ENCODE peak calls at places on chromosomes 16 and 17, in nine cellular contexts. One of them, this sample, is unnamed.

GRCh38 chr17:57243171-57243622 is 13.1 kb upstream of the MSI2 start:
- DNase-seq in NCI-H1436: peak; percentile 71
- DNase-seq in CD8-positive, alpha-beta T cell: peak; percentile 84
- DNase-seq in HAP-1: peak; percentile 64
- DNase-seq in prostate gland: peak; percentile 61
- DNase-seq in sciatic nerve: peak; percentile 77
- DNase-seq in NCI-H774: peak; percentile 43
- DNase-seq in heart left ventricle: peak; percentile 38
- DNase-seq in cardiac fibroblast: peak; percentile 75
- DNase-seq in this sample: peak; percentile 37

GRCh38 chr17:57570740-57571344 is 174.3 kb downstream of the CCDC182 start:
- DNase-seq in NCI-H1436: peak; percentile 44
- DNase-seq in CD8-positive, alpha-beta T cell: no peak
- DNase-seq in HAP-1: no peak
- DNase-seq in prostate gland: peak; percentile 19
- DNase-seq in sciatic nerve: no peak
- DNase-seq in NCI-H774: peak; percentile 33
- DNase-seq in heart left ventricle: no peak
- DNase-seq in cardiac fibroblast: no peak
- DNase-seq in this sample: no peak

GRCh38 chr17:73365934-73366623 is 54.3 kb upstream of the CDC42EP4 start:
- DNase-seq in NCI-H1436: no peak
- DNase-seq in CD8-positive, alpha-beta T cell: no peak
- DNase-seq in HAP-1: no peak
- DNase-seq in prostate gland: no peak
- DNase-seq in sciatic nerve: no peak
- DNase-seq in NCI-H774: no peak
- DNase-seq in heart left ventricle: peak; percentile 74
- DNase-seq in cardiac fibroblast: peak; percentile 51
- DNase-seq in this sample: no peak

GRCh38 chr17:72413077-72414031 is 292.5 kb downstream of the SOX9 start:
- DNase-seq in NCI-H1436: no peak
- DNase-seq in CD8-positive, alpha-beta T cell: no peak
- DNase-seq in HAP-1: no peak
- DNase-seq in prostate gland: no peak
- DNase-seq in sciatic nerve: no peak
- DNase-seq in NCI-H774: no peak
- DNase-seq in heart left ventricle: no peak
- DNase-seq in cardiac fibroblast: no peak
- DNase-seq in this sample: no peak

GRCh38 chr17:3977387-3977786 is 13.2 kb upstream of the ATP2A3 start:
- DNase-seq in NCI-H1436: no peak
- DNase-seq in CD8-positive, alpha-beta T cell: no peak
- DNase-seq in HAP-1: no peak
- DNase-seq in prostate gland: no peak
- DNase-seq in sciatic nerve: no peak
- DNase-seq in NCI-H774: no peak
- DNase-seq in heart left ventricle: no peak
- DNase-seq in cardiac fibroblast: no peak
- DNase-seq in this sample: no peak

GRCh38 chr17:76246080-76247066 is 6.1 kb upstream of the RNF157 start:
- DNase-seq in NCI-H1436: no peak
- DNase-seq in CD8-positive, alpha-beta T cell: peak; percentile 38
- DNase-seq in HAP-1: no peak
- DNase-seq in prostate gland: no peak
- DNase-seq in sciatic nerve: no peak
- DNase-seq in NCI-H774: no peak
- DNase-seq in heart left ventricle: no peak
- DNase-seq in cardiac fibroblast: no peak
- DNase-seq in this sample: no peak

GRCh38 chr17:36590082-36590481 is 1.6 kb upstream of the DHRS11 start:
- DNase-seq in NCI-H1436: no peak
- DNase-seq in CD8-positive, alpha-beta T cell: no peak
- DNase-seq in HAP-1: no peak
- DNase-seq in prostate gland: no peak
- DNase-seq in sciatic nerve: no peak
- DNase-seq in NCI-H774: no peak
- DNase-seq in heart left ventricle: no peak
- DNase-seq in cardiac fibroblast: no peak
- DNase-seq in this sample: no peak

GRCh38 chr16:57067347-57067746 is 25.0 kb upstream of the CPNE2 start:
- DNase-seq in NCI-H1436: no peak
- DNase-seq in CD8-positive, alpha-beta T cell: no peak
- DNase-seq in HAP-1: no peak
- DNase-seq in prostate gland: no peak
- DNase-seq in sciatic nerve: no peak
- DNase-seq in NCI-H774: no peak
- DNase-seq in heart left ventricle: no peak
- DNase-seq in cardiac fibroblast: no peak
- DNase-seq in this sample: no peak

GRCh38 chr16:88799569-88800276 is 3.9 kb upstream of the CDT1 start:
- DNase-seq in NCI-H1436: no peak
- DNase-seq in CD8-positive, alpha-beta T cell: peak; percentile 34
- DNase-seq in HAP-1: no peak
- DNase-seq in prostate gland: no peak
- DNase-seq in sciatic nerve: no peak
- DNase-seq in NCI-H774: no peak
- DNase-seq in heart left ventricle: no peak
- DNase-seq in cardiac fibroblast: no peak
- DNase-seq in this sample: no peak

GRCh38 chr17:59329558-59330313 is 1.7 kb upstream of the YPEL2 start:
- DNase-seq in NCI-H1436: peak; percentile 77
- DNase-seq in CD8-positive, alpha-beta T cell: peak; percentile 50
- DNase-seq in HAP-1: peak; percentile 90
- DNase-seq in prostate gland: peak; percentile 40
- DNase-seq in sciatic nerve: peak; percentile 74
- DNase-seq in NCI-H774: peak; percentile 61
- DNase-seq in heart left ventricle: peak; percentile 68
- DNase-seq in cardiac fibroblast: peak; percentile 90
- DNase-seq in this sample: no peak

GRCh38 chr17:9322298-9322697 is 253.3 kb downstream of the STX8 start:
- DNase-seq in NCI-H1436: no peak
- DNase-seq in CD8-positive, alpha-beta T cell: no peak
- DNase-seq in HAP-1: no peak
- DNase-seq in prostate gland: no peak
- DNase-seq in sciatic nerve: no peak
- DNase-seq in NCI-H774: no peak
- DNase-seq in heart left ventricle: no peak
- DNase-seq in cardiac fibroblast: no peak
- DNase-seq in this sample: no peak

GRCh38 chr17:45645330-45645729 is 138.8 kb upstream of the CRHR1 start:
- DNase-seq in NCI-H1436: no peak
- DNase-seq in CD8-positive, alpha-beta T cell: no peak
- DNase-seq in HAP-1: no peak
- DNase-seq in prostate gland: no peak
- DNase-seq in sciatic nerve: no peak
- DNase-seq in NCI-H774: no peak
- DNase-seq in heart left ventricle: no peak
- DNase-seq in cardiac fibroblast: no peak
- DNase-seq in this sample: no peak

GRCh38 chr16:7998789-7999453 is 591.4 kb downstream of the TMEM114 start:
- DNase-seq in NCI-H1436: no peak
- DNase-seq in CD8-positive, alpha-beta T cell: no peak
- DNase-seq in HAP-1: no peak
- DNase-seq in prostate gland: no peak
- DNase-seq in sciatic nerve: no peak
- DNase-seq in NCI-H774: no peak
- DNase-seq in heart left ventricle: no peak
- DNase-seq in cardiac fibroblast: no peak
- DNase-seq in this sample: no peak

GRCh38 chr16:10868089-10868488 is 8.9 kb upstream of the CIITA start:
- DNase-seq in NCI-H1436: no peak
- DNase-seq in CD8-positive, alpha-beta T cell: no peak
- DNase-seq in HAP-1: no peak
- DNase-seq in prostate gland: no peak
- DNase-seq in sciatic nerve: no peak
- DNase-seq in NCI-H774: no peak
- DNase-seq in heart left ventricle: no peak
- DNase-seq in cardiac fibroblast: no peak
- DNase-seq in this sample: no peak

GRCh38 chr17:67044016-67044772 is at the start of gene CACNG1:
- DNase-seq in NCI-H1436: no peak
- DNase-seq in CD8-positive, alpha-beta T cell: no peak
- DNase-seq in HAP-1: no peak
- DNase-seq in prostate gland: no peak
- DNase-seq in sciatic nerve: no peak
- DNase-seq in NCI-H774: no peak
- DNase-seq in heart left ventricle: no peak
- DNase-seq in cardiac fibroblast: no peak
- DNase-seq in this sample: no peak

GRCh38 chr16:48384305-48384981 is 770 bp downstream of the SIAH1 start:
- DNase-seq in NCI-H1436: no peak
- DNase-seq in CD8-positive, alpha-beta T cell: peak; percentile 21
- DNase-seq in HAP-1: peak; percentile 40
- DNase-seq in prostate gland: no peak
- DNase-seq in sciatic nerve: peak; percentile 78
- DNase-seq in NCI-H774: peak; percentile 20
- DNase-seq in heart left ventricle: peak; percentile 65
- DNase-seq in cardiac fibroblast: peak; percentile 37
- DNase-seq in this sample: no peak

GRCh38 chr17:78548725-78549124 is 28.5 kb downstream of the DNAH17 start:
- DNase-seq in NCI-H1436: no peak
- DNase-seq in CD8-positive, alpha-beta T cell: no peak
- DNase-seq in HAP-1: no peak
- DNase-seq in prostate gland: no peak
- DNase-seq in sciatic nerve: no peak
- DNase-seq in NCI-H774: no peak
- DNase-seq in heart left ventricle: no peak
- DNase-seq in cardiac fibroblast: no peak
- DNase-seq in this sample: no peak

GRCh38 chr16:14641877-14642276 is 9.1 kb downstream of the BFAR start:
- DNase-seq in NCI-H1436: no peak
- DNase-seq in CD8-positive, alpha-beta T cell: no peak
- DNase-seq in HAP-1: no peak
- DNase-seq in prostate gland: no peak
- DNase-seq in sciatic nerve: no peak
- DNase-seq in NCI-H774: no peak
- DNase-seq in heart left ventricle: no peak
- DNase-seq in cardiac fibroblast: peak; percentile 6
- DNase-seq in this sample: no peak